ENCODE peak calls at places on chromosomes 11 and 22, in nine cellular contexts. One of them, this sample, is unnamed.

GRCh38 chr11:67648140-67648795 is 2.3 kb downstream of the ACY3 start:
- DNase-seq in mucosa of gallbladder: no peak
- DNase-seq in psoas muscle: no peak
- DNase-seq in activated naive CD8-positive, alpha-beta T cell treated with anti-CD3 and anti-CD28 coated beads, Interleukin-2, amount 50 U/mL, for 24 hours: peak; percentile 62
- DNase-seq in endothelial cell: peak; percentile 47
- DNase-seq in T47D: no peak
- DNase-seq in Right ventricle myocardium inferior: no peak
- DNase-seq in dorsolateral prefrontal cortex: no peak
- DNase-seq in activated gamma-delta T cell: no peak
- DNase-seq in this sample: peak; percentile 31

GRCh38 chr11:104650234-104650633 is 248.0 kb downstream of the CASP12 start:
- DNase-seq in Right ventricle myocardium inferior: no peak
- DNase-seq in activated gamma-delta T cell: no peak
- DNase-seq in mucosa of gallbladder: no peak
- DNase-seq in dorsolateral prefrontal cortex: no peak
- DNase-seq in psoas muscle: no peak
- DNase-seq in endothelial cell: no peak
- DNase-seq in activated naive CD8-positive, alpha-beta T cell treated with anti-CD3 and anti-CD28 coated beads, Interleukin-2, amount 50 U/mL, for 24 hours: peak; percentile 11
- DNase-seq in T47D: no peak
- DNase-seq in this sample: no peak

GRCh38 chr11:101617735-101618332 is 34.0 kb upstream of the TRPC6 start:
- DNase-seq in mucosa of gallbladder: no peak
- DNase-seq in psoas muscle: no peak
- DNase-seq in T47D: no peak
- DNase-seq in Right ventricle myocardium inferior: no peak
- DNase-seq in dorsolateral prefrontal cortex: no peak
- DNase-seq in activated gamma-delta T cell: no peak
- DNase-seq in endothelial cell: no peak
- DNase-seq in activated naive CD8-positive, alpha-beta T cell treated with anti-CD3 and anti-CD28 coated beads, Interleukin-2, amount 50 U/mL, for 24 hours: no peak
- DNase-seq in this sample: no peak

GRCh38 chr11:65412271-65413076 is 10.1 kb upstream of the NEAT1 start:
- DNase-seq in Right ventricle myocardium inferior: no peak
- DNase-seq in activated naive CD8-positive, alpha-beta T cell treated with anti-CD3 and anti-CD28 coated beads, Interleukin-2, amount 50 U/mL, for 24 hours: no peak
- DNase-seq in mucosa of gallbladder: no peak
- DNase-seq in T47D: no peak
- DNase-seq in activated gamma-delta T cell: no peak
- DNase-seq in psoas muscle: peak; percentile 50
- DNase-seq in dorsolateral prefrontal cortex: no peak
- DNase-seq in endothelial cell: no peak
- DNase-seq in this sample: no peak

GRCh38 chr11:117524784-117525183 is 197.1 kb downstream of the CEP164 start:
- DNase-seq in T47D: no peak
- DNase-seq in activated gamma-delta T cell: no peak
- DNase-seq in psoas muscle: no peak
- DNase-seq in mucosa of gallbladder: no peak
- DNase-seq in dorsolateral prefrontal cortex: no peak
- DNase-seq in Right ventricle myocardium inferior: no peak
- DNase-seq in activated naive CD8-positive, alpha-beta T cell treated with anti-CD3 and anti-CD28 coated beads, Interleukin-2, amount 50 U/mL, for 24 hours: no peak
- DNase-seq in endothelial cell: no peak
- DNase-seq in this sample: no peak

GRCh38 chr22:24427500-24428164 is at the start of gene ADORA2A:
- DNase-seq in T47D: no peak
- DNase-seq in activated gamma-delta T cell: peak; percentile 55
- DNase-seq in Right ventricle myocardium inferior: peak; percentile 85
- DNase-seq in mucosa of gallbladder: peak; percentile 51
- DNase-seq in psoas muscle: peak; percentile 54
- DNase-seq in activated naive CD8-positive, alpha-beta T cell treated with anti-CD3 and anti-CD28 coated beads, Interleukin-2, amount 50 U/mL, for 24 hours: peak; percentile 87
- DNase-seq in endothelial cell: no peak
- DNase-seq in dorsolateral prefrontal cortex: no peak
- DNase-seq in this sample: no peak

GRCh38 chr22:47450876-47451475 is 688.5 kb downstream of the TBC1D22A start:
- DNase-seq in psoas muscle: no peak
- DNase-seq in T47D: no peak
- DNase-seq in mucosa of gallbladder: no peak
- DNase-seq in dorsolateral prefrontal cortex: no peak
- DNase-seq in endothelial cell: no peak
- DNase-seq in activated naive CD8-positive, alpha-beta T cell treated with anti-CD3 and anti-CD28 coated beads, Interleukin-2, amount 50 U/mL, for 24 hours: no peak
- DNase-seq in Right ventricle myocardium inferior: no peak
- DNase-seq in activated gamma-delta T cell: no peak
- DNase-seq in this sample: no peak

GRCh38 chr11:74465291-74465708 is 2.0 kb downstream of the KCNE3 start:
- DNase-seq in mucosa of gallbladder: peak; percentile 59
- DNase-seq in psoas muscle: no peak
- DNase-seq in endothelial cell: no peak
- DNase-seq in T47D: no peak
- DNase-seq in Right ventricle myocardium inferior: no peak
- DNase-seq in dorsolateral prefrontal cortex: no peak
- DNase-seq in activated gamma-delta T cell: no peak
- DNase-seq in activated naive CD8-positive, alpha-beta T cell treated with anti-CD3 and anti-CD28 coated beads, Interleukin-2, amount 50 U/mL, for 24 hours: no peak
- DNase-seq in this sample: no peak

GRCh38 chr11:10233581-10233980 is 60.4 kb downstream of the SBF2 start:
- DNase-seq in Right ventricle myocardium inferior: no peak
- DNase-seq in activated naive CD8-positive, alpha-beta T cell treated with anti-CD3 and anti-CD28 coated beads, Interleukin-2, amount 50 U/mL, for 24 hours: no peak
- DNase-seq in activated gamma-delta T cell: no peak
- DNase-seq in T47D: no peak
- DNase-seq in endothelial cell: no peak
- DNase-seq in psoas muscle: no peak
- DNase-seq in mucosa of gallbladder: no peak
- DNase-seq in dorsolateral prefrontal cortex: no peak
- DNase-seq in this sample: no peak

GRCh38 chr22:27534720-27535125 is 266.8 kb downstream of the MN1 start:
- DNase-seq in activated gamma-delta T cell: no peak
- DNase-seq in endothelial cell: no peak
- DNase-seq in T47D: no peak
- DNase-seq in psoas muscle: no peak
- DNase-seq in Right ventricle myocardium inferior: no peak
- DNase-seq in dorsolateral prefrontal cortex: no peak
- DNase-seq in activated naive CD8-positive, alpha-beta T cell treated with anti-CD3 and anti-CD28 coated beads, Interleukin-2, amount 50 U/mL, for 24 hours: no peak
- DNase-seq in mucosa of gallbladder: no peak
- DNase-seq in this sample: no peak

GRCh38 chr11:64353101-64353738 is 5.7 kb upstream of the RPS6KA4 start:
- DNase-seq in psoas muscle: no peak
- DNase-seq in T47D: no peak
- DNase-seq in mucosa of gallbladder: no peak
- DNase-seq in Right ventricle myocardium inferior: no peak
- DNase-seq in activated gamma-delta T cell: no peak
- DNase-seq in activated naive CD8-positive, alpha-beta T cell treated with anti-CD3 and anti-CD28 coated beads, Interleukin-2, amount 50 U/mL, for 24 hours: no peak
- DNase-seq in endothelial cell: no peak
- DNase-seq in dorsolateral prefrontal cortex: no peak
- DNase-seq in this sample: no peak

GRCh38 chr11:11620251-11620965 is 1.4 kb downstream of the GALNT18 start:
- DNase-seq in activated naive CD8-positive, alpha-beta T cell treated with anti-CD3 and anti-CD28 coated beads, Interleukin-2, amount 50 U/mL, for 24 hours: peak; percentile 11
- DNase-seq in activated gamma-delta T cell: no peak
- DNase-seq in endothelial cell: peak; percentile 52
- DNase-seq in dorsolateral prefrontal cortex: peak; percentile 54
- DNase-seq in mucosa of gallbladder: peak; percentile 56
- DNase-seq in Right ventricle myocardium inferior: peak; percentile 65
- DNase-seq in T47D: peak; percentile 42
- DNase-seq in psoas muscle: peak; percentile 73
- DNase-seq in this sample: peak; percentile 38

GRCh38 chr11:47183031-47183856 is 3.0 kb downstream of the PACSIN3 start:
- DNase-seq in dorsolateral prefrontal cortex: no peak
- DNase-seq in activated gamma-delta T cell: no peak
- DNase-seq in mucosa of gallbladder: no peak
- DNase-seq in T47D: no peak
- DNase-seq in Right ventricle myocardium inferior: no peak
- DNase-seq in activated naive CD8-positive, alpha-beta T cell treated with anti-CD3 and anti-CD28 coated beads, Interleukin-2, amount 50 U/mL, for 24 hours: no peak
- DNase-seq in endothelial cell: no peak
- DNase-seq in psoas muscle: peak; percentile 90
- DNase-seq in this sample: no peak

GRCh38 chr11:45638051-45638450 is 27.4 kb downstream of the CHST1 start:
- DNase-seq in dorsolateral prefrontal cortex: no peak
- DNase-seq in mucosa of gallbladder: no peak
- DNase-seq in activated gamma-delta T cell: no peak
- DNase-seq in psoas muscle: no peak
- DNase-seq in activated naive CD8-positive, alpha-beta T cell treated with anti-CD3 and anti-CD28 coated beads, Interleukin-2, amount 50 U/mL, for 24 hours: no peak
- DNase-seq in endothelial cell: no peak
- DNase-seq in T47D: no peak
- DNase-seq in Right ventricle myocardium inferior: no peak
- DNase-seq in this sample: no peak

GRCh38 chr11:47388697-47389576 is 10.6 kb upstream of the SPI1 start:
- DNase-seq in activated naive CD8-positive, alpha-beta T cell treated with anti-CD3 and anti-CD28 coated beads, Interleukin-2, amount 50 U/mL, for 24 hours: no peak
- DNase-seq in Right ventricle myocardium inferior: peak; percentile 69
- DNase-seq in endothelial cell: no peak
- DNase-seq in T47D: no peak
- DNase-seq in activated gamma-delta T cell: no peak
- DNase-seq in mucosa of gallbladder: no peak
- DNase-seq in psoas muscle: no peak
- DNase-seq in dorsolateral prefrontal cortex: no peak
- DNase-seq in this sample: no peak

GRCh38 chr22:21641417-21641794 is 696 bp upstream of the SDF2L1 start:
- DNase-seq in activated gamma-delta T cell: no peak
- DNase-seq in psoas muscle: peak; percentile 63
- DNase-seq in T47D: no peak
- DNase-seq in activated naive CD8-positive, alpha-beta T cell treated with anti-CD3 and anti-CD28 coated beads, Interleukin-2, amount 50 U/mL, for 24 hours: no peak
- DNase-seq in Right ventricle myocardium inferior: no peak
- DNase-seq in endothelial cell: peak; percentile 59
- DNase-seq in mucosa of gallbladder: no peak
- DNase-seq in dorsolateral prefrontal cortex: peak; percentile 29
- DNase-seq in this sample: no peak

GRCh38 chr22:38756631-38757463 is 1.0 kb upstream of the SUN2 start:
- DNase-seq in dorsolateral prefrontal cortex: peak; percentile 43
- DNase-seq in endothelial cell: no peak
- DNase-seq in psoas muscle: peak; percentile 57
- DNase-seq in mucosa of gallbladder: no peak
- DNase-seq in Right ventricle myocardium inferior: no peak
- DNase-seq in T47D: no peak
- DNase-seq in activated naive CD8-positive, alpha-beta T cell treated with anti-CD3 and anti-CD28 coated beads, Interleukin-2, amount 50 U/mL, for 24 hours: peak; percentile 33
- DNase-seq in activated gamma-delta T cell: no peak
- DNase-seq in this sample: peak; percentile 26

GRCh38 chr11:35179466-35180135 is 40.6 kb downstream of the CD44 start:
- DNase-seq in T47D: no peak
- DNase-seq in psoas muscle: no peak
- DNase-seq in mucosa of gallbladder: no peak
- DNase-seq in Right ventricle myocardium inferior: no peak
- DNase-seq in activated naive CD8-positive, alpha-beta T cell treated with anti-CD3 and anti-CD28 coated beads, Interleukin-2, amount 50 U/mL, for 24 hours: no peak
- DNase-seq in endothelial cell: no peak
- DNase-seq in activated gamma-delta T cell: no peak
- DNase-seq in dorsolateral prefrontal cortex: no peak
- DNase-seq in this sample: no peak

GRCh38 chr11:83724704-83725114 is 438.5 kb upstream of the CCDC90B start:
- DNase-seq in mucosa of gallbladder: peak; percentile 41
- DNase-seq in endothelial cell: peak; percentile 16
- DNase-seq in dorsolateral prefrontal cortex: peak; percentile 26
- DNase-seq in T47D: peak; percentile 50
- DNase-seq in activated gamma-delta T cell: no peak
- DNase-seq in psoas muscle: no peak
- DNase-seq in activated naive CD8-positive, alpha-beta T cell treated with anti-CD3 and anti-CD28 coated beads, Interleukin-2, amount 50 U/mL, for 24 hours: no peak
- DNase-seq in Right ventricle myocardium inferior: no peak
- DNase-seq in this sample: peak; percentile 19

GRCh38 chr11:79227732-79228416 is 213.0 kb downstream of the TENM4 start:
- DNase-seq in activated gamma-delta T cell: no peak
- DNase-seq in dorsolateral prefrontal cortex: no peak
- DNase-seq in endothelial cell: no peak
- DNase-seq in T47D: no peak
- DNase-seq in activated naive CD8-positive, alpha-beta T cell treated with anti-CD3 and anti-CD28 coated beads, Interleukin-2, amount 50 U/mL, for 24 hours: no peak
- DNase-seq in mucosa of gallbladder: no peak
- DNase-seq in psoas muscle: no peak
- DNase-seq in Right ventricle myocardium inferior: no peak
- DNase-seq in this sample: no peak

GRCh38 chr11:2844116-2844515 is 41.5 kb downstream of the CDKN1C start:
- DNase-seq in dorsolateral prefrontal cortex: no peak
- DNase-seq in Right ventricle myocardium inferior: no peak
- DNase-seq in mucosa of gallbladder: no peak
- DNase-seq in psoas muscle: peak; percentile 42
- DNase-seq in activated naive CD8-positive, alpha-beta T cell treated with anti-CD3 and anti-CD28 coated beads, Interleukin-2, amount 50 U/mL, for 24 hours: no peak
- DNase-seq in activated gamma-delta T cell: no peak
- DNase-seq in T47D: no peak
- DNase-seq in endothelial cell: no peak
- DNase-seq in this sample: no peak

GRCh38 chr22:19060356-19061009 is 61.7 kb downstream of the DGCR2 start:
- DNase-seq in Right ventricle myocardium inferior: no peak
- DNase-seq in mucosa of gallbladder: no peak
- DNase-seq in T47D: no peak
- DNase-seq in endothelial cell: no peak
- DNase-seq in psoas muscle: no peak
- DNase-seq in activated naive CD8-positive, alpha-beta T cell treated with anti-CD3 and anti-CD28 coated beads, Interleukin-2, amount 50 U/mL, for 24 hours: no peak
- DNase-seq in activated gamma-delta T cell: no peak
- DNase-seq in dorsolateral prefrontal cortex: no peak
- DNase-seq in this sample: no peak

GRCh38 chr11:9950462-9950861 is 286.6 kb downstream of the SWAP70 start:
- DNase-seq in psoas muscle: no peak
- DNase-seq in activated naive CD8-positive, alpha-beta T cell treated with anti-CD3 and anti-CD28 coated beads, Interleukin-2, amount 50 U/mL, for 24 hours: no peak
- DNase-seq in Right ventricle myocardium inferior: no peak
- DNase-seq in activated gamma-delta T cell: no peak
- DNase-seq in T47D: no peak
- DNase-seq in mucosa of gallbladder: no peak
- DNase-seq in endothelial cell: no peak
- DNase-seq in dorsolateral prefrontal cortex: no peak
- DNase-seq in this sample: no peak

GRCh38 chr11:133964946-133965632 is 8.3 kb upstream of the IGSF9B start:
- DNase-seq in dorsolateral prefrontal cortex: no peak
- DNase-seq in Right ventricle myocardium inferior: peak; percentile 57
- DNase-seq in psoas muscle: no peak
- DNase-seq in activated naive CD8-positive, alpha-beta T cell treated with anti-CD3 and anti-CD28 coated beads, Interleukin-2, amount 50 U/mL, for 24 hours: no peak
- DNase-seq in endothelial cell: no peak
- DNase-seq in T47D: no peak
- DNase-seq in activated gamma-delta T cell: no peak
- DNase-seq in mucosa of gallbladder: peak; percentile 38
- DNase-seq in this sample: no peak

GRCh38 chr11:120197977-120198376 is 12.9 kb upstream of the OAF start:
- DNase-seq in psoas muscle: no peak
- DNase-seq in activated naive CD8-positive, alpha-beta T cell treated with anti-CD3 and anti-CD28 coated beads, Interleukin-2, amount 50 U/mL, for 24 hours: no peak
- DNase-seq in dorsolateral prefrontal cortex: no peak
- DNase-seq in mucosa of gallbladder: no peak
- DNase-seq in Right ventricle myocardium inferior: no peak
- DNase-seq in activated gamma-delta T cell: no peak
- DNase-seq in endothelial cell: no peak
- DNase-seq in T47D: no peak
- DNase-seq in this sample: no peak

GRCh38 chr11:120556841-120557240 is 45.3 kb downstream of the GRIK4 start:
- DNase-seq in activated gamma-delta T cell: no peak
- DNase-seq in psoas muscle: no peak
- DNase-seq in Right ventricle myocardium inferior: no peak
- DNase-seq in T47D: no peak
- DNase-seq in mucosa of gallbladder: no peak
- DNase-seq in dorsolateral prefrontal cortex: no peak
- DNase-seq in activated naive CD8-positive, alpha-beta T cell treated with anti-CD3 and anti-CD28 coated beads, Interleukin-2, amount 50 U/mL, for 24 hours: no peak
- DNase-seq in endothelial cell: no peak
- DNase-seq in this sample: no peak

GRCh38 chr22:18064636-18065035 is 13.2 kb upstream of the PEX26 start:
- DNase-seq in activated naive CD8-positive, alpha-beta T cell treated with anti-CD3 and anti-CD28 coated beads, Interleukin-2, amount 50 U/mL, for 24 hours: no peak
- DNase-seq in mucosa of gallbladder: no peak
- DNase-seq in psoas muscle: no peak
- DNase-seq in endothelial cell: no peak
- DNase-seq in dorsolateral prefrontal cortex: no peak
- DNase-seq in activated gamma-delta T cell: no peak
- DNase-seq in T47D: no peak
- DNase-seq in Right ventricle myocardium inferior: no peak
- DNase-seq in this sample: no peak

GRCh38 chr22:36641902-36642640 is 61.5 kb downstream of the CACNG2 start:
- DNase-seq in endothelial cell: no peak
- DNase-seq in psoas muscle: no peak
- DNase-seq in dorsolateral prefrontal cortex: no peak
- DNase-seq in Right ventricle myocardium inferior: no peak
- DNase-seq in activated gamma-delta T cell: no peak
- DNase-seq in T47D: no peak
- DNase-seq in mucosa of gallbladder: no peak
- DNase-seq in activated naive CD8-positive, alpha-beta T cell treated with anti-CD3 and anti-CD28 coated beads, Interleukin-2, amount 50 U/mL, for 24 hours: no peak
- DNase-seq in this sample: no peak

GRCh38 chr22:37169947-37170688 is 17.9 kb downstream of the C1QTNF6 start:
- DNase-seq in activated gamma-delta T cell: no peak
- DNase-seq in psoas muscle: peak; percentile 26
- DNase-seq in endothelial cell: no peak
- DNase-seq in T47D: no peak
- DNase-seq in mucosa of gallbladder: no peak
- DNase-seq in Right ventricle myocardium inferior: peak; percentile 16
- DNase-seq in activated naive CD8-positive, alpha-beta T cell treated with anti-CD3 and anti-CD28 coated beads, Interleukin-2, amount 50 U/mL, for 24 hours: no peak
- DNase-seq in dorsolateral prefrontal cortex: no peak
- DNase-seq in this sample: no peak